ENCODE peak calls at places on chromosomes 4 and X, in six cellular contexts. K is WTC11, L is BJ, M is astrocyte, D is fibroblast of mammary gland, P is GM13977. W is an unnamed sample.
A peak's percentile ranks its signal among the peaks of the same experiment; 100 is the strongest.

GRCh38 chrX:30900227-30900626 is 11.2 kb upstream of the TAB3 start:
- DNase-seq in P (no peak), K (no peak), M (peak; percentile 32), D (no peak), L (no peak), W (no peak)

GRCh38 chr4:87270144-87270543 is 49.7 kb upstream of the KLHL8 start:
- DNase-seq in M (peak; percentile 23), L (no peak), K (peak; percentile 13), D (peak; percentile 59), P (peak; percentile 9), W (no peak)

GRCh38 chr4:76485450-76485849 is 50.4 kb downstream of the SHROOM3 start:
- DNase-seq in L (no peak), P (no peak), M (peak; percentile 29), K (no peak), D (no peak), W (no peak)

GRCh38 chr4:17447675-17448298 is 64.1 kb downstream of the QDPR start:
- DNase-seq in L (no peak), D (peak; percentile 86), P (peak; percentile 67), M (peak; percentile 73), K (peak; percentile 45), W (peak; percentile 55)

GRCh38 chr4:48093949-48094550 is 40.0 kb downstream of the TXK start:
- DNase-seq in P (no peak), M (peak; percentile 60), K (no peak), L (no peak), D (no peak), W (no peak)

GRCh38 chr4:140150636-140150885 is 3.4 kb downstream of the MAML3 start:
- DNase-seq in K (no peak), D (no peak), M (no peak), L (no peak), P (no peak), W (no peak)

GRCh38 chrX:84634201-84634782 is 132.0 kb upstream of the HDX start:
- DNase-seq in K (no peak), M (no peak), D (no peak), L (no peak), P (no peak), W (no peak)

GRCh38 chrX:69185886-69186285 is 20.6 kb upstream of the PJA1 start:
- DNase-seq in K (no peak), M (no peak), P (no peak), L (no peak), D (no peak), W (no peak)

GRCh38 chr4:37922323-37922722 is 31.4 kb downstream of the TBC1D1 start:
- DNase-seq in K (no peak), D (peak; percentile 82), M (peak; percentile 50), P (no peak), L (no peak), W (peak; percentile 31)

GRCh38 chr4:87819281-87819919 is 13.4 kb upstream of the MEPE start:
- DNase-seq in P (no peak), D (peak; percentile 80), K (peak; percentile 23), M (peak; percentile 89), L (no peak), W (no peak)

GRCh38 chr4:148152868-148153630 is 289.2 kb downstream of the NR3C2 start:
- DNase-seq in M (no peak), K (no peak), L (no peak), D (peak; percentile 4), P (no peak), W (no peak)

GRCh38 chrX:150984164-150984824 is 1.2 kb downstream of the HMGB3 start:
- DNase-seq in M (no peak), P (peak; percentile 42), K (no peak), L (no peak), D (no peak), W (no peak)

GRCh38 chr4:55758570-55758969 is 61.0 kb upstream of the EXOC1L start:
- DNase-seq in L (no peak), P (no peak), K (no peak), M (no peak), D (peak; percentile 11), W (no peak)

GRCh38 chr4:152063301-152064235 is 302.8 kb upstream of the GATB start:
- DNase-seq in P (no peak), K (no peak), L (no peak), M (peak; percentile 8), D (no peak), W (no peak)

GRCh38 chr4:124710911-124711310 is 1.6 kb downstream of the ANKRD50 start:
- DNase-seq in D (no peak), L (no peak), P (no peak), K (no peak), M (no peak), W (no peak)

GRCh38 chrX:70293621-70294020 is 3.7 kb downstream of the KIF4A start:
- DNase-seq in M (no peak), P (no peak), K (no peak), D (peak; percentile 36), L (no peak), W (no peak)

GRCh38 chr4:53527342-53527741 is 63.9 kb downstream of the LNX1 start:
- DNase-seq in P (no peak), K (no peak), D (no peak), M (no peak), L (no peak), W (no peak)

GRCh38 chr4:81031389-81032173 is 1.1 kb downstream of the BMP3 start:
- DNase-seq in M (no peak), L (no peak), D (no peak), K (peak; percentile 55), P (no peak), W (peak; percentile 27)

GRCh38 chr4:98113005-98113404 is 30.3 kb downstream of the STPG2 start:
- DNase-seq in M (peak; percentile 11), L (no peak), P (no peak), D (peak; percentile 30), K (no peak), W (no peak)

GRCh38 chr4:122602277-122603142 is 18.4 kb downstream of the IL21 start:
- DNase-seq in L (no peak), K (no peak), M (no peak), D (peak; percentile 71), P (peak; percentile 28), W (peak; percentile 23)

GRCh38 chrX:150663061-150663460 is 30.1 kb upstream of the MTMR1 start:
- DNase-seq in L (no peak), K (no peak), D (no peak), P (no peak), M (no peak), W (no peak)

GRCh38 chr4:105526656-105527055 is 25.8 kb upstream of the ARHGEF38 start:
- DNase-seq in L (no peak), P (no peak), D (no peak), M (no peak), K (no peak), W (no peak)

GRCh38 chr4:30724217-30724616 is 4.0 kb downstream of the PCDH7 start:
- DNase-seq in P (no peak), L (no peak), D (no peak), K (no peak), M (no peak), W (no peak)

GRCh38 chr4:153538408-153539057 is 72.4 kb downstream of the TMEM131L start:
- DNase-seq in D (peak; percentile 35), P (no peak), K (no peak), M (no peak), L (no peak), W (no peak)

GRCh38 chrX:15522464-15522863 is 21.9 kb downstream of the BMX start:
- DNase-seq in D (no peak), M (no peak), K (no peak), P (no peak), L (no peak), W (no peak)

GRCh38 chr4:80566203-80566872 is 230.8 kb downstream of the CFAP299 start:
- DNase-seq in L (no peak), K (no peak), D (no peak), M (no peak), P (no peak), W (no peak)

GRCh38 chrX:95764972-95765451 is 919.6 kb upstream of the DIAPH2 start:
- DNase-seq in K (no peak), L (no peak), D (peak; percentile 44), M (peak; percentile 4), P (peak; percentile 9), W (peak; percentile 6)

GRCh38 chr4:26404597-26405323 is 83.9 kb downstream of the RBPJ start:
- DNase-seq in L (no peak), M (no peak), P (no peak), K (no peak), D (no peak), W (no peak)

GRCh38 chr4:90616711-90617110 is 489.5 kb downstream of the CCSER1 start:
- DNase-seq in L (no peak), D (no peak), P (no peak), K (no peak), M (no peak), W (no peak)

GRCh38 chr4:64784125-64784524 is 374.9 kb upstream of the TECRL start:
- DNase-seq in M (peak; percentile 96), D (peak; percentile 30), P (no peak), L (no peak), K (no peak), W (no peak)

GRCh38 chr4:71487324-71487677 is 148.5 kb downstream of the SLC4A4 start:
- DNase-seq in L (no peak), K (no peak), M (no peak), D (no peak), P (no peak), W (no peak)

GRCh38 chrX:57817302-57817701 is 93.0 kb downstream of the ZXDA start:
- DNase-seq in K (no peak), M (no peak), D (peak; percentile 6), P (no peak), L (no peak), W (peak; percentile 4)
- TF ChIP-seq CTCF in K (no peak), M (peak; percentile 4), D (peak; percentile 51), P (peak; percentile 45), L (peak; percentile 44), W (no peak)

GRCh38 chrX:41475611-41476241 is 28.6 kb downstream of the NYX start:
- DNase-seq in L (no peak), K (peak; percentile 69), P (no peak), M (no peak), D (no peak), W (no peak)

GRCh38 chrX:41478397-41478911 is 31.3 kb downstream of the NYX start:
- DNase-seq in K (no peak), P (no peak), M (no peak), D (no peak), L (no peak), W (no peak)

GRCh38 chrX:41482153-41482850 is 35.2 kb downstream of the NYX start:
- DNase-seq in P (no peak), L (no peak), D (peak; percentile 16), M (no peak), K (no peak), W (no peak)

GRCh38 chrX:41480508-41481260 is 33.5 kb downstream of the NYX start:
- DNase-seq in M (no peak), D (no peak), K (no peak), L (no peak), P (no peak), W (no peak)

GRCh38 chrX:41481264-41482109 is 34.3 kb downstream of the NYX start:
- DNase-seq in P (peak; percentile 61), M (no peak), L (no peak), K (peak; percentile 31), D (peak; percentile 18), W (peak; percentile 62)
- TF ChIP-seq CTCF in P (peak; percentile 64), M (peak; percentile 24), L (peak; percentile 40), K (peak; percentile 40), D (peak; percentile 56), W (peak; percentile 23)

GRCh38 chr4:23932935-23933334 is 43.1 kb upstream of the PPARGC1A start:
- DNase-seq in K (peak; percentile 32), P (no peak), M (peak; percentile 67), D (peak; percentile 54), L (no peak), W (no peak)
- TF ChIP-seq CTCF in K (no peak), P (no peak), M (no peak), D (peak; percentile 57), L (peak; percentile 50), W (no peak)

GRCh38 chrX:131741103-131741581 is 197.3 kb downstream of the OR13H1 start:
- DNase-seq in D (peak; percentile 77), M (peak; percentile 44), L (no peak), P (no peak), K (no peak), W (no peak)
- TF ChIP-seq CTCF in D (peak; percentile 16), M (no peak), L (no peak), P (peak; percentile 51), K (no peak), W (peak; percentile 14)

W was measured in GM13976.